ENCODE peak calls at places on chromosome 10, in four cellular contexts. One of them, this sample, is unnamed.

GRCh38 chr10:8233049-8233448 is 178.6 kb downstream of the GATA3 start:
- DNase-seq in HepG2: no peak
- DNase-seq in HEK293T: no peak
- DNase-seq in WTC11: no peak
- DNase-seq in this sample: no peak

GRCh38 chr10:51542863-51543262 is 156.5 kb downstream of the CSTF2T start:
- DNase-seq in HepG2: no peak
- DNase-seq in HEK293T: no peak
- DNase-seq in WTC11: no peak
- DNase-seq in this sample: no peak

GRCh38 chr10:127252818-127253217 is 56.4 kb upstream of the INSYN2A start:
- DNase-seq in HepG2: no peak
- DNase-seq in HEK293T: no peak
- DNase-seq in WTC11: no peak
- DNase-seq in this sample: no peak

GRCh38 chr10:42623929-42624328 is 14.4 kb downstream of the ZNF33B start:
- DNase-seq in HepG2: no peak
- DNase-seq in HEK293T: no peak
- DNase-seq in WTC11: no peak
- DNase-seq in this sample: peak; percentile 49

GRCh38 chr10:64091889-64092288 is 570.7 kb downstream of the REEP3 start:
- DNase-seq in HepG2: peak; percentile 5
- DNase-seq in HEK293T: peak; percentile 12
- DNase-seq in WTC11: peak; percentile 29
- DNase-seq in this sample: no peak

GRCh38 chr10:35150335-35150734 is 23.7 kb downstream of the CREM start:
- DNase-seq in HepG2: no peak
- DNase-seq in HEK293T: no peak
- DNase-seq in WTC11: no peak
- DNase-seq in this sample: no peak

GRCh38 chr10:115980470-115980869 is 292.5 kb downstream of the GFRA1 start:
- DNase-seq in HepG2: no peak
- DNase-seq in HEK293T: no peak
- DNase-seq in WTC11: no peak
- DNase-seq in this sample: no peak

GRCh38 chr10:7027913-7028808 is 382.7 kb downstream of the SFMBT2 start:
- DNase-seq in HepG2: no peak
- DNase-seq in HEK293T: no peak
- DNase-seq in WTC11: no peak
- DNase-seq in this sample: peak; percentile 88

GRCh38 chr10:118571123-118571522 is 24.3 kb downstream of the PRLHR start:
- DNase-seq in HepG2: no peak
- DNase-seq in HEK293T: no peak
- DNase-seq in WTC11: no peak
- DNase-seq in this sample: no peak

GRCh38 chr10:84237199-84238051 is 3.9 kb downstream of the LRIT1 start:
- DNase-seq in HepG2: no peak
- DNase-seq in HEK293T: no peak
- DNase-seq in WTC11: peak; percentile 84
- DNase-seq in this sample: peak; percentile 63

GRCh38 chr10:114259825-114260224 is 20.8 kb downstream of the VWA2 start:
- DNase-seq in HepG2: no peak
- DNase-seq in HEK293T: no peak
- DNase-seq in WTC11: no peak
- DNase-seq in this sample: no peak

GRCh38 chr10:60414877-60415585 is 25.4 kb upstream of the ANK3 start:
- DNase-seq in HepG2: no peak
- DNase-seq in HEK293T: no peak
- DNase-seq in WTC11: no peak
- DNase-seq in this sample: no peak

GRCh38 chr10:59611048-59611447 is 98.6 kb downstream of the SLC16A9 start:
- DNase-seq in HepG2: no peak
- DNase-seq in HEK293T: no peak
- DNase-seq in WTC11: no peak
- DNase-seq in this sample: no peak

GRCh38 chr10:101609481-101609880 is 21.4 kb downstream of the DPCD start:
- DNase-seq in HepG2: no peak
- DNase-seq in HEK293T: no peak
- DNase-seq in WTC11: no peak
- DNase-seq in this sample: no peak

GRCh38 chr10:124890225-124890624 is 51.7 kb upstream of the ZRANB1 start:
- DNase-seq in HepG2: no peak
- DNase-seq in HEK293T: no peak
- DNase-seq in WTC11: no peak
- DNase-seq in this sample: no peak

GRCh38 chr10:124883510-124884321 is 58.2 kb upstream of the ZRANB1 start:
- DNase-seq in HepG2: no peak
- DNase-seq in HEK293T: no peak
- DNase-seq in WTC11: no peak
- DNase-seq in this sample: no peak

GRCh38 chr10:124882313-124882712 is 59.6 kb upstream of the ZRANB1 start:
- DNase-seq in HepG2: no peak
- DNase-seq in HEK293T: no peak
- DNase-seq in WTC11: no peak
- DNase-seq in this sample: no peak

GRCh38 chr10:124888262-124888661 is 53.7 kb upstream of the ZRANB1 start:
- DNase-seq in HepG2: no peak
- DNase-seq in HEK293T: no peak
- DNase-seq in WTC11: no peak
- DNase-seq in this sample: no peak

GRCh38 chr10:124886195-124886594 is 55.7 kb upstream of the ZRANB1 start:
- DNase-seq in HepG2: no peak
- DNase-seq in HEK293T: no peak
- DNase-seq in WTC11: no peak
- DNase-seq in this sample: no peak
- TF ChIP-seq ELF4 in HepG2: no peak
- TF ChIP-seq ELF4 in HEK293T: no peak
- TF ChIP-seq ELF4 in WTC11: no peak
- TF ChIP-seq ELF4 in this sample: no peak

GRCh38 chr10:113111900-113112853 is 162.1 kb downstream of the TCF7L2 start:
- DNase-seq in HepG2: peak; percentile 63
- DNase-seq in HEK293T: no peak
- DNase-seq in WTC11: no peak
- DNase-seq in this sample: no peak
- TF ChIP-seq ELF4 in HepG2: no peak
- TF ChIP-seq ELF4 in HEK293T: no peak
- TF ChIP-seq ELF4 in WTC11: no peak
- TF ChIP-seq ELF4 in this sample: no peak

DNA sequence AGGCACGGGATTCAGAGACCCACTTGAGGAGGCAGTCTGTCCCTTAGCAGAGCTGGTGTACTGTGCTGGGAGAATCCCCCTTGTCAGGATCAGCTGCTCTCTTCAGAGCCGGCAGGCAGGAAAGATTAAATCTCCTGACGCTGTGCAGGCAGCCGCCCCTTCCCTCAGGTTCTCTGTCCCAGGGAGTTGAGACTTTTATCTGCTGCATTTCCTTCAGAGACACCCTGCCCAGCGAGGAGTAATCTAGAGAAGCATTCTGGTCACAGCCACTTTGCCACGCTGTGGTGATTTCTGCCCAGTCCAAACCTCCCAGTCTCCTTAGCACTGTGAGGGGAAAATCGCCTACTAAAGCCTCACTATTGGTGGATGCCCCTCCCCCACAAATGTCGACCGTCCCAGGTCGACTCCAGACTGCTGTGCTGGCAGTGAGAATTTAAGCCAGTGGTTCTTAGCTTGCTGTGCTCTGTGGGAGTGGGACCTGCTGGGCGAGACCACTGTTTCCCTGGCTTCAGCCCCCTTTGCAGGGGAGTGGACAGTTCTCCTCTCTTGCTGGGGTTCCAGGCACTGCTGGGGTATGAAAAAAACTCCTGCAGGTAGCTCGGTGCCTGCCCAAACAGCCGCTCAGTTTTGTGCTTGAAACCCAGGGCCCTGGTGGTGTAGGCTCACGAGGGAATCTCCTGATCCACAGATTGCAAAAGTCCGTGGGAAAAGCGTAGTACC is 265.4 kb downstream of the ZWINT start:
- DNase-seq in HepG2: no peak
- DNase-seq in HEK293T: no peak
- DNase-seq in WTC11: peak; percentile 22
- DNase-seq in this sample: no peak
- TF ChIP-seq ELF4 in HepG2: no peak
- TF ChIP-seq ELF4 in HEK293T: no peak
- TF ChIP-seq ELF4 in WTC11: no peak
- TF ChIP-seq ELF4 in this sample: no peak

GRCh38 chr10:131111474-131112080 is 199.9 kb downstream of the TCERG1L start:
- DNase-seq in HepG2: no peak
- DNase-seq in HEK293T: no peak
- DNase-seq in WTC11: no peak
- DNase-seq in this sample: no peak

GRCh38 chr10:131111007-131111406 is 200.5 kb downstream of the TCERG1L start:
- DNase-seq in HepG2: no peak
- DNase-seq in HEK293T: no peak
- DNase-seq in WTC11: no peak
- DNase-seq in this sample: no peak

GRCh38 chr10:131113165-131113564 is 198.4 kb downstream of the TCERG1L start:
- DNase-seq in HepG2: no peak
- DNase-seq in HEK293T: no peak
- DNase-seq in WTC11: no peak
- DNase-seq in this sample: no peak

GRCh38 chr10:131113892-131114291 is 197.6 kb downstream of the TCERG1L start:
- DNase-seq in HepG2: no peak
- DNase-seq in HEK293T: no peak
- DNase-seq in WTC11: no peak
- DNase-seq in this sample: no peak

GRCh38 chr10:131112691-131113090 is 198.8 kb downstream of the TCERG1L start:
- DNase-seq in HepG2: no peak
- DNase-seq in HEK293T: no peak
- DNase-seq in WTC11: no peak
- DNase-seq in this sample: no peak
- TF ChIP-seq ELF4 in HepG2: no peak
- TF ChIP-seq ELF4 in HEK293T: no peak
- TF ChIP-seq ELF4 in WTC11: no peak
- TF ChIP-seq ELF4 in this sample: no peak

This sample was measured in K562.